ENCODE peak calls at places on chromosome 19, in six cellular contexts. A, Q, N, R, H and I are unnamed samples.

GRCh38 chr19:1223018-1223855 is 14.6 kb downstream of the CBARP start:
- DNase-seq in A (peak; percentile 74), Q (peak; percentile 42), N (no peak), R (no peak), H (peak; percentile 81), I (peak; percentile 70)

GRCh38 chr19:37719111-37719926 is at the start of gene ZNF607:
- DNase-seq in A (peak; percentile 97), Q (peak; percentile 84), N (peak; percentile 88), R (peak; percentile 87), H (peak; percentile 97), I (peak; percentile 98)

GRCh38 chr19:32751066-32751465 is 31.5 kb downstream of the TDRD12 start:
- DNase-seq in A (no peak), Q (no peak), N (no peak), R (no peak), H (no peak), I (no peak)

GRCh38 chr19:42092350-42092749 is 16.4 kb downstream of the ZNF574 start:
- DNase-seq in A (peak; percentile 40), Q (no peak), N (no peak), R (no peak), H (peak; percentile 61), I (no peak)

GRCh38 chr19:16084067-16084685 is 7.9 kb downstream of the TPM4 start:
- DNase-seq in A (no peak), Q (no peak), N (no peak), R (no peak), H (no peak), I (no peak)

GRCh38 chr19:13637664-13638063 is 126.7 kb upstream of the MRI1 start:
- DNase-seq in A (no peak), Q (peak; percentile 88), N (no peak), R (no peak), H (no peak), I (no peak)

GRCh38 chr19:3404324-3405260 is 38.2 kb downstream of the NFIC start:
- DNase-seq in A (no peak), Q (peak; percentile 93), N (peak; percentile 36), R (no peak), H (no peak), I (peak; percentile 2)

GRCh38 chr19:4449022-4449825 is 8.4 kb downstream of the UBXN6 start:
- DNase-seq in A (no peak), Q (no peak), N (no peak), R (no peak), H (peak; percentile 31), I (no peak)

GRCh38 chr19:42540071-42540553 is 11.8 kb upstream of the CEACAM1 start:
- DNase-seq in A (peak; percentile 38), Q (no peak), N (no peak), R (no peak), H (peak; percentile 50), I (no peak)

DNA sequence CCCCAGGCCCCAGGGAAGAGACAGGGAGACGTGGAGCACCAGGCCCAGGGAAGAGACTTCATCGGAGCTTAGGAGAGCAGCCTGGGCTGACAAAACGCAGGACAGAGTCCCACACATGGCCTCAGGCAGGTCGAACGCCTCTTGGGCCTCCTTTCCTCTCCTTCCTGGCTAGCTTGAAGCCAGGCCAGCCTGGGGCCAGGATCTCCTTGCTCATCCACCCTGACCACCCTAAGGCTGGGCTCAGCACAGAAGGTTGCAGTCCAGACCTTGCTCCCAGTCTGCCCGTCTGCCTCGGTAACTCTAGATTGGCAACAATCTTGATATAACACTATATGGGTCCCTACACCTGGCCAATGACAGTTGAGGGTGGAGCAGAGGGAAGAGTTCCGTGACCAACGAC is 10.1 kb downstream of the PPP6R1 start:
- DNase-seq in A (no peak), Q (no peak), N (no peak), R (no peak), H (no peak), I (no peak)
- H3K4me1 ChIP-seq in A (no peaks in the 10 kb centered on the region), Q (peaks cover 1% of the 10 kb centered on the region), N (peaks cover 51% of the 10 kb centered on the region), R (no peaks in the 10 kb centered on the region), H (no peaks in the 10 kb centered on the region), I (peaks cover 41% of the 10 kb centered on the region)

GRCh38 chr19:48415869-48416268 is 22.4 kb downstream of the GRIN2D start:
- DNase-seq in A (no peak), Q (no peak), N (no peak), R (no peak), H (no peak), I (no peak)
- H3K27ac ChIP-seq in A (no peak overlapping the region), Q (no peak overlapping the region), N (no peak overlapping the region), R (no peak overlapping the region), H (no peak overlapping the region), I (no peak overlapping the region)

GRCh38 chr19:8850488-8850887 is 18.3 kb downstream of the MBD3L1 start:
- DNase-seq in A (no peak), Q (no peak), N (no peak), R (no peak), H (no peak), I (no peak)
- H3K79me1 ChIP-seq in A (no peaks in the 10 kb centered on the region), Q (no peaks in the 10 kb centered on the region), N (no peaks in the 10 kb centered on the region), R (no peaks in the 10 kb centered on the region), H (no peaks in the 10 kb centered on the region), I (no peaks in the 10 kb centered on the region)

DNA sequence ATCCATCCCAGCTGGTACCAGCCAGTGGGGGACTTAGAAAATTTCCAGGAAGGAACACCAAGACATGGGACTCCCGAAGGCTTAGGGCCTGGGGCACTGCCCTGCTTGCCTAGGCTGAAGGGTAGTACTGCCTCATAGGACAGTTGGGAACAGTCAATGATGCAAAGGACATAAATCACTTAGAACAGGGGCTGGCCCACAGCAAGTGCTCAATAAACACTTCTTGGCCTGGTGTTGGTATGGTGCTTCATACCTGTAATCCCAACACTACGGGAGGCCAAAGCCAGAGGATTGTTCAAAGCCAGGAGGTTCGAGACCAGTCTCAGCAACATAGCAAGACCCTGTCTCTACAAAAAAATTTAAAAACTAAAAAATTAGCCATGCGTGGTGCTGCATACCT is 5.8 kb downstream of the KEAP1 start:
- DNase-seq in A (no peak), Q (no peak), N (no peak), R (no peak), H (no peak), I (no peak)
- H3K4me1 ChIP-seq in A (peaks cover 3% of the 10 kb centered on the region), Q (peaks cover 3% of the 10 kb centered on the region), N (peaks cover 11% of the 10 kb centered on the region), R (peaks cover 5% of the 10 kb centered on the region), H (peaks cover 2% of the 10 kb centered on the region), I (peaks cover 8% of the 10 kb centered on the region)

GRCh38 chr19:45677351-45678230 is 9.6 kb downstream of the GIPR start:
- DNase-seq in A (peak; percentile 99), Q (peak; percentile 62), N (peak; percentile 87), R (peak; percentile 88), H (peak; percentile 100), I (peak; percentile 68)

GRCh38 chr19:45670670-45671453 is 2.8 kb downstream of the GIPR start:
- DNase-seq in A (peak; percentile 95), Q (peak; percentile 72), N (peak; percentile 88), R (peak; percentile 76), H (peak; percentile 96), I (peak; percentile 77)

GRCh38 chr19:45681391-45682015 is 10.2 kb downstream of the SNRPD2 start:
- DNase-seq in A (peak; percentile 90), Q (peak; percentile 69), N (peak; percentile 82), R (peak; percentile 77), H (peak; percentile 94), I (peak; percentile 92)

GRCh38 chr19:45682117-45682516 is 9.6 kb downstream of the SNRPD2 start:
- DNase-seq in A (no peak), Q (no peak), N (no peak), R (no peak), H (no peak), I (no peak)

GRCh38 chr19:45676851-45677263 is 8.8 kb downstream of the GIPR start:
- DNase-seq in A (peak; percentile 21), Q (no peak), N (no peak), R (no peak), H (no peak), I (peak; percentile 10)
- H3K27ac ChIP-seq in A (no peak overlapping the region), Q (no peak overlapping the region), N (no peak overlapping the region), R (no peak overlapping the region), H (no peak overlapping the region), I (no peak overlapping the region)

DNA sequence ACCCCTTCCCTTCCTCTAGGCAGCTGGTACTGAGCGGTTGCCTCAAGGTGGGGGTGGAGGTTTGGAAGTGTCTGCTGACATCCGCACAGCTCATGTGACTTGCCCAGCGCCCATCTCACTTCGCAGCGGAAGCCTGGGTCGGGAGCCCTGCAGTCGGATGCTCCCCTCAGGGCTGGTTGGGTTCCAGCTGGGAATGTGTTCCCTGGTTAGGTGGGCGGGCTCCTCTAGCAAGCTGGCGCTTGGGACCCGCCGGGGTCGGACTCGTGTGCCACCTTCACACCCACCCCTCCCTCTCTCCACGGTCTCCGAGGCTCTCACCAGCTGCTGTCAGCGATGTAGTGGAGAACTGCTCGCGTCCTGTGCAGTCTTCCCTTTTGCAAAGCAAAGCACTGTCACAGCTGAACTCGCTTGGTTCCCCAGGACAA is 10.2 kb downstream of the PPP1R37 start:
- DNase-seq in A (no peak), Q (no peak), N (no peak), R (no peak), H (no peak), I (no peak)
- H3K79me1 ChIP-seq in A (peaks cover 56% of the 10 kb centered on the region), Q (peaks cover 39% of the 10 kb centered on the region), N (peaks cover 33% of the 10 kb centered on the region), R (peaks cover 23% of the 10 kb centered on the region), H (no peaks in the 10 kb centered on the region), I (no peaks in the 10 kb centered on the region)

DNA sequence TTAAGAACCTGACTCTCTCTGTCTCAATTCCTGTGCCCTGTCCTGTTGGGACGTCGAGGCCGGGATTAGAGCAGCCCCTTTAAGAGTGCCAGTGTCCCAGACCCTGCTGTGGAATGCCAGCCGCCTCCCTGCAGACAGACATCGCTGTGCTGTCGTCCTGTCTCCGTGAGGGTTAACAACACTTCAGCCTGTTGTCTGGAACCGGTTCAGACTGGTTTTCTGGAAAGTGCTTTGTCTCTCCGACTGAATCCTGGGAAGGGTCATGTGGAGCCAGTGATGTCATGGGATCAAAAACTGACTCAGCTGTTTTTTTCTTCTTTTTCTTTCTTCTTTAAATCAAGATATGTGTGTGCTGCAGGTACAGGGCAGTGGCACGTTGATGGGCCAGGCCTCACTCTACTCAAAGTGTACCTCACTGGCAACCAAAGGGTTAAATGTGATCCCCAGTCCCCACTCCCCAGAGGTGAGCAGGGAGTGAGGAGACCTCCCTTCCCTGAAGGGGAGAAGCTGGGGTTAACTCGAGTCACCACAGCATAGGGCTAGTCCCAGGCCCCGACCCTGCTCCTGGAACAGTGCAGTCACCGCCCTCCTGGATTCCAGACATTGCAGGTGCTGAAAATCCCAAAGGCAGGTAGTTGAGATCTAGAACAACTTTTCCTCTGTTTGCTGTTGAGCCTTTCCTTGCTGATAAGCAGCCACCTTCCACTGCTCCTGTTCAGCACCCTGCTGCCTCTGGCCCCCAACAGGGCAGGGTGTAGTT is 50.8 kb downstream of the TSSK6 start:
- DNase-seq in A (peak; percentile 97), Q (peak; percentile 73), N (peak; percentile 85), R (peak; percentile 57), H (no peak), I (peak; percentile 91)
- H3K4me1 ChIP-seq in A (peaks cover 37% of the 10 kb centered on the region), Q (peaks cover 51% of the 10 kb centered on the region), N (peaks cover 58% of the 10 kb centered on the region), R (peaks cover 50% of the 10 kb centered on the region), H (peaks cover 19% of the 10 kb centered on the region), I (peaks cover 58% of the 10 kb centered on the region)

GRCh38 chr19:7408251-7408650 is 59.5 kb downstream of the ARHGEF18 start:
- DNase-seq in A (no peak), Q (no peak), N (no peak), R (no peak), H (no peak), I (no peak)
- H3K27ac ChIP-seq in A (no peak overlapping the region), Q (no peak overlapping the region), N (no peak overlapping the region), R (no peak overlapping the region), H (no peak overlapping the region), I (no peak overlapping the region)

GRCh38 chr19:45117167-45117594 is 24.2 kb downstream of the PPP1R37 start:
- DNase-seq in A (no peak), Q (peak; percentile 20), N (peak; percentile 40), R (no peak), H (no peak), I (no peak)
- H3K79me1 ChIP-seq in A (peaks cover 36% of the 10 kb centered on the region), Q (peaks cover 43% of the 10 kb centered on the region), N (peaks cover 66% of the 10 kb centered on the region), R (peaks cover 43% of the 10 kb centered on the region), H (no peaks in the 10 kb centered on the region), I (no peaks in the 10 kb centered on the region)